ENCODE peak calls at places on chromosomes 16 and 17, in eight cellular contexts. G is tibial artery, F is neuronal stem cell, Y is ovary, K is OCI-LY7, I is prostate gland, N is GM23248, L is BE2C. Z is an unnamed sample.

GRCh38 chr17:77842148-77842905 is 116.2 kb upstream of the TNRC6C start:
- DNase-seq in G (no peak), F (no peak), Y (no peak), K (no peak), I (no peak), N (peak; percentile 75), L (no peak), Z (peak; percentile 26)

GRCh38 chr17:55348749-55349354 is 72.8 kb downstream of the MMD start:
- DNase-seq in G (peak; percentile 48), F (peak; percentile 33), Y (peak; percentile 40), K (peak; percentile 63), I (peak; percentile 47), N (peak; percentile 76), L (peak; percentile 43), Z (no peak)

GRCh38 chr17:57085448-57086068 is 512 bp downstream of the AKAP1 start:
- DNase-seq in G (peak; percentile 54), F (peak; percentile 62), Y (peak; percentile 57), K (peak; percentile 69), I (no peak), N (peak; percentile 75), L (peak; percentile 74), Z (no peak)

GRCh38 chr16:27269300-27270150 is 953 bp upstream of the NSMCE1 start:
- DNase-seq in G (no peak), F (no peak), Y (no peak), K (no peak), I (no peak), N (no peak), L (no peak), Z (no peak)

GRCh38 chr16:66588981-66589713 is 9.9 kb downstream of the CMTM2 start:
- DNase-seq in G (peak; percentile 51), F (no peak), Y (no peak), K (peak; percentile 75), I (no peak), N (peak; percentile 42), L (no peak), Z (no peak)

GRCh38 chr16:89357460-89357859 is 132.9 kb downstream of the ANKRD11 start:
- DNase-seq in G (no peak), F (peak; percentile 26), Y (no peak), K (no peak), I (no peak), N (peak; percentile 30), L (peak; percentile 92), Z (no peak)

GRCh38 chr17:57861000-57861736 is 11.3 kb upstream of the MRPS23 start:
- DNase-seq in G (peak; percentile 74), F (no peak), Y (no peak), K (peak; percentile 21), I (peak; percentile 76), N (peak; percentile 57), L (no peak), Z (no peak)

GRCh38 chr17:29683481-29683880 is 60.8 kb upstream of the CORO6 start:
- DNase-seq in G (no peak), F (no peak), Y (no peak), K (no peak), I (no peak), N (no peak), L (no peak), Z (peak; percentile 56)

GRCh38 chr17:40422990-40423611 is 5.4 kb upstream of the TOP2A start:
- DNase-seq in G (no peak), F (peak; percentile 37), Y (no peak), K (no peak), I (no peak), N (no peak), L (peak; percentile 28), Z (no peak)

GRCh38 chr16:26396511-26397235 is 670.1 kb upstream of the C16orf82 start:
- DNase-seq in G (no peak), F (no peak), Y (no peak), K (no peak), I (no peak), N (no peak), L (no peak), Z (no peak)

GRCh38 chr17:41773190-41773588 is 13.3 kb downstream of the JUP start:
- DNase-seq in G (no peak), F (no peak), Y (peak; percentile 70), K (no peak), I (peak; percentile 89), N (peak; percentile 81), L (peak; percentile 81), Z (peak; percentile 94)

GRCh38 chr17:77905766-77906165 is 52.7 kb upstream of the TNRC6C start:
- DNase-seq in G (no peak), F (no peak), Y (no peak), K (no peak), I (no peak), N (no peak), L (no peak), Z (no peak)

GRCh38 chr17:65182233-65182632 is 45.1 kb downstream of the RGS9 start:
- DNase-seq in G (no peak), F (no peak), Y (no peak), K (peak; percentile 65), I (no peak), N (no peak), L (no peak), Z (no peak)

DNA sequence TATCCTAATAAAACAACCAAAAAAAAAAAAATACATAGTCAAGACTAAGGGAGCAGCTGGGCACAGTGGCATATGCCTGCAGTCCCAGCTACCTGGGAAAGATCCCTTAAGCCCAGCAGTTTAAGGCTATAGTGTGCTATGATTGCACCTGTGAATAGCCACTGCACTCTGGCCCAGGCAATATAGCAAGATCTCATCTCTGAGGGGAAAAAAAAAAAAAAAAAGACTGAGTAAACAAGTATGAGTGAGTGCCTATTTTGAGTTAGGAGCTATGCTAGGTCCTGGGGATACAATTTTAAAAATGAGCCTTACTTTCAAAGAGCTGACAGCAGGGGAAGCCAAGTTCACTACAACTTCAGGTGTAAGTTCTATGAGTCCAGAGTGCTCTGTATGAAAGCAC is 55.4 kb downstream of the GRB2 start:
- DNase-seq in G (no peak), F (no peak), Y (no peak), K (peak; percentile 49), I (no peak), N (no peak), L (no peak), Z (no peak)
- H3K4me1 ChIP-seq in G (peaks cover 28% of the 10 kb centered on the region), F (peaks cover 27% of the 10 kb centered on the region), Y (peaks cover 3% of the 10 kb centered on the region), K (peaks cover 71% of the 10 kb centered on the region), I (peaks cover 9% of the 10 kb centered on the region), N (peaks cover 4% of the 10 kb centered on the region), L (peaks cover 2% of the 10 kb centered on the region), Z (peaks cover 5% of the 10 kb centered on the region)

GRCh38 chr16:324201-324450 is 28.4 kb downstream of the AXIN1 start:
- DNase-seq in G (no peak), F (no peak), Y (no peak), K (no peak), I (no peak), N (no peak), L (no peak), Z (no peak)
- H3K4me1 ChIP-seq in G (peaks cover 22% of the 10 kb centered on the region), F (peaks cover 11% of the 10 kb centered on the region), Y (no peaks in the 10 kb centered on the region), K (peaks cover 26% of the 10 kb centered on the region), I (peaks cover 9% of the 10 kb centered on the region), N (peaks cover 10% of the 10 kb centered on the region), L (no peaks in the 10 kb centered on the region), Z (no peaks in the 10 kb centered on the region)

GRCh38 chr17:72470338-72471133 is 349.7 kb downstream of the SOX9 start:
- DNase-seq in G (no peak), F (no peak), Y (no peak), K (no peak), I (no peak), N (no peak), L (no peak), Z (peak; percentile 78)

GRCh38 chr17:72465191-72466024 is 344.6 kb downstream of the SOX9 start:
- DNase-seq in G (no peak), F (no peak), Y (no peak), K (no peak), I (no peak), N (peak; percentile 89), L (peak; percentile 62), Z (peak; percentile 98)

GRCh38 chr17:72466199-72466598 is 345.4 kb downstream of the SOX9 start:
- DNase-seq in G (no peak), F (no peak), Y (no peak), K (no peak), I (no peak), N (peak; percentile 62), L (no peak), Z (peak; percentile 93)

GRCh38 chr17:72466606-72467005 is 345.8 kb downstream of the SOX9 start:
- DNase-seq in G (no peak), F (no peak), Y (no peak), K (no peak), I (no peak), N (no peak), L (no peak), Z (no peak)

GRCh38 chr17:72467841-72468653 is 347.2 kb downstream of the SOX9 start:
- DNase-seq in G (no peak), F (no peak), Y (no peak), K (no peak), I (peak; percentile 96), N (peak; percentile 53), L (no peak), Z (peak; percentile 99)
- H3K4me1 ChIP-seq in G (no peaks in the 10 kb centered on the region), F (peaks cover 7% of the 10 kb centered on the region), Y (no peaks in the 10 kb centered on the region), K (no peaks in the 10 kb centered on the region), I (peaks cover 11% of the 10 kb centered on the region), N (peaks cover 21% of the 10 kb centered on the region), L (peaks cover 20% of the 10 kb centered on the region), Z (peaks cover 36% of the 10 kb centered on the region)

GRCh38 chr17:48569676-48570324 is 8.3 kb downstream of the HOXB4 start:
- DNase-seq in G (no peak), F (no peak), Y (no peak), K (no peak), I (no peak), N (no peak), L (no peak), Z (no peak)

GRCh38 chr17:48571826-48572417 is 6.2 kb downstream of the HOXB4 start:
- DNase-seq in G (no peak), F (no peak), Y (no peak), K (no peak), I (no peak), N (no peak), L (no peak), Z (no peak)

GRCh38 chr17:48570325-48571023 is 7.7 kb downstream of the HOXB4 start:
- DNase-seq in G (no peak), F (no peak), Y (no peak), K (no peak), I (no peak), N (peak; percentile 37), L (no peak), Z (no peak)

GRCh38 chr17:48568499-48569259 is 9.5 kb downstream of the HOXB4 start:
- DNase-seq in G (no peak), F (no peak), Y (no peak), K (no peak), I (no peak), N (no peak), L (no peak), Z (no peak)

DNA sequence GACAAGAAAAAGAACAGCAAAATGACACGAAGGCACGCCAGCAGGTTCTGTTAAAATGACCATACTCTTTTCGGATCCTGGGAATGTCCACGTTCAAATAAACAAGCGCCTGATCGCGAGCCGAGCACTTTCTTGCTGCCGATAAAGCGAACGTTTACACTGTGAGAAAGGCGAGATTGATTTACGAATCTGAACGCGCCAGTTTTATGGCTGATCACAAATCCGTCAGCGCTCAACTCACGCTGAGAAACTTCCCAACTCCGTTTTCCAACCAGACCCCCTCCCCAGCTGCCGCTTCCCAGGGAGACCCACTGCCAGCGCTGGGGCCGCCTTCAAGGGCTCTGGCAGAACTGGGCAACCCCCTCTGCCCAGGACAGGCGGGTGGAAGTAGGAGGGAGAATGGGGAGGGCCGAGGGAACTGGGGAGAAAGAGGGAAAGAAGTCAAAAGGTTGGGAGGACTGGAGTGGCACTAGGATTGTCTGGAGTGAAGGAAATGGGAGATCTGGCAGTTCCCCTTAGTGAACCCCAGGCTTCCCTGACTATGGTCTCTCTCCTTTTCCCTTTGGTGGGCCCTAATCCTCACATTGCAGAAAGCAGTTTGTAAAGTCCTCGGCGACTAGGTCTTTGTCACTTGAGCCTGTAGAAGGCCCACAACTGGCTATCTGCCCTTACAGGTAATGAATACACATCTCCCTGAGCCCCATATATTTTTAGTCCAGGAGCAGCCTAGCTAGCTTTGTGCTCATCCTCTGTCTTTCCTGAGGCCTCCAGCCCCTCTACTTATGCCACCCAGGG is 6.9 kb downstream of the HOXB4 start:
- DNase-seq in G (no peak), F (no peak), Y (no peak), K (no peak), I (no peak), N (peak; percentile 44), L (no peak), Z (no peak)
- H3K4me1 ChIP-seq in G (peaks cover 24% of the 10 kb centered on the region), F (no peaks in the 10 kb centered on the region), Y (no peaks in the 10 kb centered on the region), K (peaks cover under 1% of the 10 kb centered on the region), I (no peaks in the 10 kb centered on the region), N (peaks cover 30% of the 10 kb centered on the region), L (no peaks in the 10 kb centered on the region), Z (no peaks in the 10 kb centered on the region)